ENCODE peak calls at places on chromosomes 4 and X, in ten cellular contexts. D, O, A, F, H, Q, Z, G, W and X are unnamed samples.

GRCh38 chr4:22363071-22363470 is 152.8 kb downstream of the ADGRA3 start:
- DNase-seq in A (no peak), Z (no peak), F (no peak), G (no peak), O (no peak), H (no peak), D (no peak), Q (no peak), W (no peak), X (no peak)

GRCh38 chr4:66169341-66169740 is 499.1 kb upstream of the EPHA5 start:
- DNase-seq in D (peak), O (no peak), Z (peak), H (no peak), F (no peak), A (no peak), W (peak), G (no peak), Q (no peak), X (no peak)

GRCh38 chr4:38091636-38092035 is 131.4 kb downstream of the PTTG2 start:
- DNase-seq in O (no peak), H (no peak), Q (no peak), F (no peak), W (peak), A (no peak), Z (no peak), G (no peak), D (peak), X (no peak)

GRCh38 chr4:102217345-102217744 is 127.9 kb downstream of the SLC39A8 start:
- DNase-seq in G (no peak), O (no peak), F (no peak), H (no peak), Q (no peak), W (no peak), D (no peak), A (no peak), Z (no peak), X (no peak)

GRCh38 chrX:153845195-153845594 is 14.9 kb upstream of the PDZD4 start:
- DNase-seq in Z (peak), O (no peak), G (no peak), D (no peak), W (no peak), A (no peak), Q (no peak), H (no peak), F (no peak), X (no peak)

GRCh38 chr4:74109116-74109791 is 10.3 kb upstream of the CXCL2 start:
- DNase-seq in A (no peak), D (peak), Q (no peak), F (peak), G (peak), Z (peak), W (peak), H (no peak), O (no peak), X (peak)

GRCh38 chrX:38249965-38250364 is 29.3 kb upstream of the SRPX start:
- DNase-seq in W (peak), G (no peak), D (no peak), Q (no peak), F (no peak), Z (no peak), O (no peak), H (no peak), A (no peak), X (no peak)

GRCh38 chrX:3271485-3272186 is 74.8 kb downstream of the MXRA5 start:
- DNase-seq in F (peak), H (no peak), D (peak), Q (no peak), A (no peak), Z (no peak), G (peak), O (no peak), W (peak), X (peak)

GRCh38 chrX:133926809-133927208 is 58.6 kb downstream of the GPC3 start:
- DNase-seq in O (no peak), H (no peak), Z (peak), W (no peak), A (no peak), G (no peak), Q (no peak), D (no peak), F (peak), X (no peak)